ENCODE peak calls at places on chromosomes 6 and 20, in eight cellular contexts. One of them, this sample, is unnamed.

GRCh38 chr20:49791165-49791564 is 21.5 kb upstream of the SLC9A8 start:
- DNase-seq in neural progenitor cell: no peak
- DNase-seq in fibroblast of lung: no peak
- DNase-seq in mammary epithelial cell: no peak
- DNase-seq in OCI-LY7: no peak
- DNase-seq in astrocyte: no peak
- DNase-seq in H1: no peak
- DNase-seq in GM23338: no peak
- DNase-seq in this sample: no peak

GRCh38 chr6:148414836-148415235 is 72.2 kb downstream of the SASH1 start:
- DNase-seq in neural progenitor cell: no peak
- DNase-seq in fibroblast of lung: peak; percentile 88
- DNase-seq in mammary epithelial cell: peak; percentile 53
- DNase-seq in OCI-LY7: no peak
- DNase-seq in astrocyte: peak; percentile 85
- DNase-seq in H1: no peak
- DNase-seq in GM23338: no peak
- DNase-seq in this sample: peak; percentile 87

GRCh38 chr6:20203561-20204528 is 8.4 kb downstream of the MBOAT1 start:
- DNase-seq in neural progenitor cell: no peak
- DNase-seq in fibroblast of lung: no peak
- DNase-seq in mammary epithelial cell: no peak
- DNase-seq in OCI-LY7: no peak
- DNase-seq in astrocyte: no peak
- DNase-seq in H1: peak; percentile 39
- DNase-seq in GM23338: no peak
- DNase-seq in this sample: no peak

GRCh38 chr6:2503816-2504494 is 246.8 kb downstream of the MYLK4 start:
- DNase-seq in neural progenitor cell: no peak
- DNase-seq in fibroblast of lung: peak; percentile 53
- DNase-seq in mammary epithelial cell: peak; percentile 47
- DNase-seq in OCI-LY7: no peak
- DNase-seq in astrocyte: peak; percentile 53
- DNase-seq in H1: no peak
- DNase-seq in GM23338: no peak
- DNase-seq in this sample: peak; percentile 80

GRCh38 chr6:158962371-158962770 is 37.6 kb downstream of the RSPH3 start:
- DNase-seq in neural progenitor cell: no peak
- DNase-seq in fibroblast of lung: no peak
- DNase-seq in mammary epithelial cell: no peak
- DNase-seq in OCI-LY7: no peak
- DNase-seq in astrocyte: no peak
- DNase-seq in H1: no peak
- DNase-seq in GM23338: no peak
- DNase-seq in this sample: no peak

GRCh38 chr6:136103101-136103688 is 146.9 kb downstream of the MTFR2 start:
- DNase-seq in neural progenitor cell: peak; percentile 18
- DNase-seq in fibroblast of lung: no peak
- DNase-seq in mammary epithelial cell: no peak
- DNase-seq in OCI-LY7: no peak
- DNase-seq in astrocyte: no peak
- DNase-seq in H1: no peak
- DNase-seq in GM23338: peak; percentile 28
- DNase-seq in this sample: no peak

GRCh38 chr6:33790306-33790855 is 1.5 kb upstream of the LEMD2 start:
- DNase-seq in neural progenitor cell: no peak
- DNase-seq in fibroblast of lung: no peak
- DNase-seq in mammary epithelial cell: no peak
- DNase-seq in OCI-LY7: no peak
- DNase-seq in astrocyte: no peak
- DNase-seq in H1: no peak
- DNase-seq in GM23338: no peak
- DNase-seq in this sample: peak; percentile 80

GRCh38 chr6:154738561-154738961 is 5.3 kb downstream of the SCAF8 start:
- DNase-seq in neural progenitor cell: peak; percentile 52
- DNase-seq in fibroblast of lung: peak; percentile 18
- DNase-seq in mammary epithelial cell: no peak
- DNase-seq in OCI-LY7: peak; percentile 14
- DNase-seq in astrocyte: no peak
- DNase-seq in H1: no peak
- DNase-seq in GM23338: peak; percentile 60
- DNase-seq in this sample: no peak

GRCh38 chr20:56861590-56861989 is 232.5 kb downstream of the TFAP2C start:
- DNase-seq in neural progenitor cell: peak; percentile 27
- DNase-seq in fibroblast of lung: no peak
- DNase-seq in mammary epithelial cell: no peak
- DNase-seq in OCI-LY7: no peak
- DNase-seq in astrocyte: no peak
- DNase-seq in H1: no peak
- DNase-seq in GM23338: peak; percentile 20
- DNase-seq in this sample: no peak

GRCh38 chr6:55276745-55277627 is 50.3 kb upstream of the GFRAL start:
- DNase-seq in neural progenitor cell: peak; percentile 71
- DNase-seq in fibroblast of lung: peak; percentile 63
- DNase-seq in mammary epithelial cell: peak; percentile 39
- DNase-seq in OCI-LY7: peak; percentile 53
- DNase-seq in astrocyte: peak; percentile 44
- DNase-seq in H1: peak; percentile 50
- DNase-seq in GM23338: peak; percentile 79
- DNase-seq in this sample: no peak

GRCh38 chr20:1377984-1378742 is 14.7 kb downstream of the FKBP1A start:
- DNase-seq in neural progenitor cell: no peak
- DNase-seq in fibroblast of lung: peak; percentile 80
- DNase-seq in mammary epithelial cell: peak; percentile 90
- DNase-seq in OCI-LY7: no peak
- DNase-seq in astrocyte: peak; percentile 73
- DNase-seq in H1: no peak
- DNase-seq in GM23338: no peak
- DNase-seq in this sample: no peak

GRCh38 chr6:159984268-159984786 is 15.4 kb downstream of the IGF2R start:
- DNase-seq in neural progenitor cell: no peak
- DNase-seq in fibroblast of lung: peak; percentile 97
- DNase-seq in mammary epithelial cell: peak; percentile 57
- DNase-seq in OCI-LY7: no peak
- DNase-seq in astrocyte: peak; percentile 96
- DNase-seq in H1: no peak
- DNase-seq in GM23338: no peak
- DNase-seq in this sample: no peak

GRCh38 chr6:27541212-27541931 is 68.5 kb upstream of the ZNF184 start:
- DNase-seq in neural progenitor cell: peak; percentile 39
- DNase-seq in fibroblast of lung: peak; percentile 19
- DNase-seq in mammary epithelial cell: peak; percentile 52
- DNase-seq in OCI-LY7: no peak
- DNase-seq in astrocyte: no peak
- DNase-seq in H1: peak; percentile 84
- DNase-seq in GM23338: peak; percentile 71
- DNase-seq in this sample: no peak

GRCh38 chr6:32393660-32394420 is 13.1 kb downstream of the BTNL2 start:
- DNase-seq in neural progenitor cell: no peak
- DNase-seq in fibroblast of lung: peak; percentile 8
- DNase-seq in mammary epithelial cell: peak; percentile 33
- DNase-seq in OCI-LY7: no peak
- DNase-seq in astrocyte: no peak
- DNase-seq in H1: no peak
- DNase-seq in GM23338: no peak
- DNase-seq in this sample: no peak

GRCh38 chr20:50982372-50982771 is 23.8 kb downstream of the MOCS3 start:
- DNase-seq in neural progenitor cell: no peak
- DNase-seq in fibroblast of lung: peak; percentile 67
- DNase-seq in mammary epithelial cell: peak; percentile 93
- DNase-seq in OCI-LY7: no peak
- DNase-seq in astrocyte: peak; percentile 61
- DNase-seq in H1: no peak
- DNase-seq in GM23338: no peak
- DNase-seq in this sample: peak; percentile 49

GRCh38 chr20:50310673-50311051 is 120.0 kb downstream of the CEBPB start:
- DNase-seq in neural progenitor cell: no peak
- DNase-seq in fibroblast of lung: no peak
- DNase-seq in mammary epithelial cell: no peak
- DNase-seq in OCI-LY7: no peak
- DNase-seq in astrocyte: no peak
- DNase-seq in H1: no peak
- DNase-seq in GM23338: no peak
- DNase-seq in this sample: no peak

GRCh38 chr20:16273812-16274560 is 299.3 kb downstream of the KIF16B start:
- DNase-seq in neural progenitor cell: no peak
- DNase-seq in fibroblast of lung: no peak
- DNase-seq in mammary epithelial cell: no peak
- DNase-seq in OCI-LY7: no peak
- DNase-seq in astrocyte: no peak
- DNase-seq in H1: no peak
- DNase-seq in GM23338: no peak
- DNase-seq in this sample: no peak

DNA sequence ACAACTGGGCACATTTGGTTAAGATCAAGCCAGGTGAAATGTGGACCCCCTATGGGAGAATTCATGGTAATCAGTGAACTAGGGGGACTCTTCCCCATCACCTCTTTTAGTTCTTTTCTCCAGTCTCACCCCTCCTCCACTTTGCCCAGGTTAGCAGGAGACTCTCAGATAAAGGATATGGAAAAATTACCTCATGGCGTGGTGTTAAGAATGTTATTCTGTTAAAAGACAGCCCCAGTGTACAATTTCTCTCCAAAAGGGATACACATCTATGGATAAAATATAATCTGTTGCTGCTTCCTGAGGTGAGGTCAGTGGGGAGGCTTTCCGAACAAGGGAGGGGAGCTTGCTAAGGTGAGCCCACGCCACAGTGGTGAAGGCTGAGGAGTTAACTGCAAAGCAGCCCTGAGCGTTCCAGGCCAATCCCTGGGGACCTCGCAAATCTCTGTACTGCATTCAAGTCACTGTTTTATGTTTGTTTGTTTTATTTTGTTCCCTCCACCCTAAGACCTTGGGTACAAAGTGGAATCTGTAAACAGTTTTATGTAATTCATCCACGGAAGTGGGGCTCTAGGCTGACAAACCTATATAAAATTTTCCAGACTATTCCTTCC is 52.0 kb downstream of the ADGRF1 start:
- DNase-seq in neural progenitor cell: no peak
- DNase-seq in fibroblast of lung: no peak
- DNase-seq in mammary epithelial cell: no peak
- DNase-seq in OCI-LY7: no peak
- DNase-seq in astrocyte: no peak
- DNase-seq in H1: no peak
- DNase-seq in GM23338: peak; percentile 14
- DNase-seq in this sample: no peak
- H2AFZ ChIP-seq in neural progenitor cell: no peak overlapping the region
- H2AFZ ChIP-seq in fibroblast of lung: no peak overlapping the region
- H2AFZ ChIP-seq in mammary epithelial cell: no peak overlapping the region
- H2AFZ ChIP-seq in OCI-LY7: no peak overlapping the region
- H2AFZ ChIP-seq in astrocyte: no peak overlapping the region
- H2AFZ ChIP-seq in H1: no peak overlapping the region
- H2AFZ ChIP-seq in GM23338: peak overlapping the region; percentile 29
- H2AFZ ChIP-seq in this sample: no peak overlapping the region

GRCh38 chr20:34880095-34880680 is 3.8 kb downstream of the ACSS2 start:
- DNase-seq in neural progenitor cell: no peak
- DNase-seq in fibroblast of lung: no peak
- DNase-seq in mammary epithelial cell: no peak
- DNase-seq in OCI-LY7: no peak
- DNase-seq in astrocyte: no peak
- DNase-seq in H1: no peak
- DNase-seq in GM23338: no peak
- DNase-seq in this sample: no peak
- H3K4me2 ChIP-seq in neural progenitor cell: no peak overlapping the region
- H3K4me2 ChIP-seq in fibroblast of lung: no peak overlapping the region
- H3K4me2 ChIP-seq in mammary epithelial cell: peak overlapping the region; percentile 29
- H3K4me2 ChIP-seq in OCI-LY7: no peak overlapping the region
- H3K4me2 ChIP-seq in astrocyte: no peak overlapping the region
- H3K4me2 ChIP-seq in H1: no peak overlapping the region
- H3K4me2 ChIP-seq in GM23338: no peak overlapping the region
- H3K4me2 ChIP-seq in this sample: no peak overlapping the region

GRCh38 chr6:16336056-16336810 is 97.8 kb downstream of the GMPR start:
- DNase-seq in neural progenitor cell: no peak
- DNase-seq in fibroblast of lung: no peak
- DNase-seq in mammary epithelial cell: peak; percentile 59
- DNase-seq in OCI-LY7: no peak
- DNase-seq in astrocyte: no peak
- DNase-seq in H1: no peak
- DNase-seq in GM23338: no peak
- DNase-seq in this sample: no peak

GRCh38 chr6:16335176-16335575 is 96.8 kb downstream of the GMPR start:
- DNase-seq in neural progenitor cell: no peak
- DNase-seq in fibroblast of lung: no peak
- DNase-seq in mammary epithelial cell: no peak
- DNase-seq in OCI-LY7: no peak
- DNase-seq in astrocyte: no peak
- DNase-seq in H1: no peak
- DNase-seq in GM23338: no peak
- DNase-seq in this sample: no peak

GRCh38 chr6:16339263-16339587 is 100.8 kb downstream of the GMPR start:
- DNase-seq in neural progenitor cell: no peak
- DNase-seq in fibroblast of lung: no peak
- DNase-seq in mammary epithelial cell: no peak
- DNase-seq in OCI-LY7: no peak
- DNase-seq in astrocyte: no peak
- DNase-seq in H1: no peak
- DNase-seq in GM23338: no peak
- DNase-seq in this sample: no peak

GRCh38 chr6:16338577-16339262 is 100.3 kb downstream of the GMPR start:
- DNase-seq in neural progenitor cell: peak; percentile 26
- DNase-seq in fibroblast of lung: peak; percentile 100
- DNase-seq in mammary epithelial cell: peak; percentile 86
- DNase-seq in OCI-LY7: no peak
- DNase-seq in astrocyte: peak; percentile 99
- DNase-seq in H1: no peak
- DNase-seq in GM23338: peak; percentile 59
- DNase-seq in this sample: peak; percentile 98

GRCh38 chr6:16337280-16337975 is 99.0 kb downstream of the GMPR start:
- DNase-seq in neural progenitor cell: no peak
- DNase-seq in fibroblast of lung: peak; percentile 93
- DNase-seq in mammary epithelial cell: no peak
- DNase-seq in OCI-LY7: no peak
- DNase-seq in astrocyte: peak; percentile 90
- DNase-seq in H1: no peak
- DNase-seq in GM23338: peak; percentile 40
- DNase-seq in this sample: peak; percentile 86
- H2AFZ ChIP-seq in neural progenitor cell: no peak overlapping the region
- H2AFZ ChIP-seq in fibroblast of lung: no peak overlapping the region
- H2AFZ ChIP-seq in mammary epithelial cell: peak overlapping the region; percentile 40
- H2AFZ ChIP-seq in OCI-LY7: no peak overlapping the region
- H2AFZ ChIP-seq in astrocyte: no peak overlapping the region
- H2AFZ ChIP-seq in H1: no peak overlapping the region
- H2AFZ ChIP-seq in GM23338: no peak overlapping the region
- H2AFZ ChIP-seq in this sample: no peak overlapping the region

GRCh38 chr6:189676-190075 is 102.6 kb upstream of the DUSP22 start:
- DNase-seq in neural progenitor cell: no peak
- DNase-seq in fibroblast of lung: no peak
- DNase-seq in mammary epithelial cell: no peak
- DNase-seq in OCI-LY7: no peak
- DNase-seq in astrocyte: no peak
- DNase-seq in H1: no peak
- DNase-seq in GM23338: no peak
- DNase-seq in this sample: no peak
- H3K4me2 ChIP-seq in neural progenitor cell: no peak overlapping the region
- H3K4me2 ChIP-seq in fibroblast of lung: no peak overlapping the region
- H3K4me2 ChIP-seq in mammary epithelial cell: no peak overlapping the region
- H3K4me2 ChIP-seq in OCI-LY7: peak overlapping the region; percentile 44
- H3K4me2 ChIP-seq in astrocyte: no peak overlapping the region
- H3K4me2 ChIP-seq in H1: no peak overlapping the region
- H3K4me2 ChIP-seq in GM23338: no peak overlapping the region
- H3K4me2 ChIP-seq in this sample: no peak overlapping the region

GRCh38 chr6:30162265-30163089 is 869 bp upstream of the TRIM15 start:
- DNase-seq in neural progenitor cell: no peak
- DNase-seq in fibroblast of lung: no peak
- DNase-seq in mammary epithelial cell: no peak
- DNase-seq in OCI-LY7: no peak
- DNase-seq in astrocyte: no peak
- DNase-seq in H1: no peak
- DNase-seq in GM23338: no peak
- DNase-seq in this sample: no peak
- H2AFZ ChIP-seq in neural progenitor cell: no peak overlapping the region
- H2AFZ ChIP-seq in fibroblast of lung: no peak overlapping the region
- H2AFZ ChIP-seq in mammary epithelial cell: peak overlapping the region; percentile 75
- H2AFZ ChIP-seq in OCI-LY7: no peak overlapping the region
- H2AFZ ChIP-seq in astrocyte: no peak overlapping the region
- H2AFZ ChIP-seq in H1: peak overlapping the region; percentile 90
- H2AFZ ChIP-seq in GM23338: no peak overlapping the region
- H2AFZ ChIP-seq in this sample: no peak overlapping the region